ENCODE peak calls at places on chromosomes 12 and 14, in nine cellular contexts. T, C, L, A, B, I, W, R and E are unnamed samples.
A peak's percentile ranks its signal among the peaks of the same experiment; 100 is the strongest.

GRCh38 chr14:72479471-72479931 is 414.4 kb downstream of the DPF3 start:
- DNase-seq in C (no peak), T (peak; percentile 22), A (no peak), I (no peak), B (no peak), R (no peak), L (peak; percentile 11), W (no peak), E (no peak)

GRCh38 chr12:57764662-57765002 is 2.2 kb downstream of the CYP27B1 start:
- DNase-seq in W (peak; percentile 60), T (no peak), L (no peak), C (no peak), R (peak; percentile 25), I (no peak), A (no peak), B (no peak), E (no peak)

GRCh38 chr14:79496701-79497100 is 714.6 kb downstream of the DIO2 start:
- DNase-seq in I (no peak), L (no peak), B (no peak), A (no peak), T (no peak), C (no peak), R (peak; percentile 26), W (no peak), E (no peak)

GRCh38 chr12:90253142-90253541 is 544.5 kb upstream of the ATP2B1 start:
- DNase-seq in R (no peak), T (no peak), B (no peak), C (no peak), I (no peak), A (no peak), L (peak; percentile 21), W (no peak), E (no peak)

GRCh38 chr12:47725091-47725772 is at the start of gene ENDOU:
- DNase-seq in C (no peak), W (no peak), R (no peak), I (no peak), B (no peak), A (no peak), L (no peak), T (no peak), E (no peak)

GRCh38 chr12:7588703-7589329 is 76.9 kb downstream of the APOBEC1 start:
- DNase-seq in A (peak; percentile 27), R (peak; percentile 59), B (peak; percentile 65), C (peak; percentile 73), T (peak; percentile 45), W (peak; percentile 77), I (peak; percentile 76), L (peak; percentile 72), E (peak; percentile 59)

GRCh38 chr12:62849398-62849797 is 85.6 kb downstream of the PPM1H start:
- DNase-seq in C (no peak), A (no peak), R (no peak), B (no peak), W (no peak), L (no peak), T (no peak), I (no peak), E (no peak)

GRCh38 chr14:28323951-28324741 is 442.4 kb upstream of the FOXG1 start:
- DNase-seq in C (no peak), B (no peak), R (peak; percentile 29), I (no peak), W (no peak), A (no peak), T (no peak), L (no peak), E (no peak)

GRCh38 chr12:356276-356988 is 32.7 kb downstream of the KDM5A start:
- DNase-seq in W (no peak), T (no peak), A (peak; percentile 9), R (no peak), L (no peak), I (no peak), B (no peak), C (peak; percentile 67), E (no peak)

GRCh38 chr12:91432079-91432478 is 249.5 kb upstream of the DCN start:
- DNase-seq in C (no peak), B (no peak), A (no peak), T (peak; percentile 60), I (no peak), W (peak; percentile 54), R (no peak), L (no peak), E (no peak)

GRCh38 chr14:35949933-35950332 is 123.8 kb downstream of the BRMS1L start:
- DNase-seq in I (no peak), A (no peak), W (peak; percentile 44), L (no peak), T (peak; percentile 62), B (peak; percentile 31), R (peak; percentile 61), C (no peak), E (no peak)

GRCh38 chr14:35940291-35940690 is 114.2 kb downstream of the BRMS1L start:
- DNase-seq in T (no peak), C (peak; percentile 9), L (peak; percentile 80), W (no peak), B (no peak), R (no peak), A (no peak), I (no peak), E (no peak)

GRCh38 chr14:35944847-35945246 is 118.7 kb downstream of the BRMS1L start:
- DNase-seq in B (peak; percentile 20), C (no peak), R (peak; percentile 64), A (peak; percentile 17), L (peak; percentile 12), T (peak; percentile 43), W (peak; percentile 81), I (peak; percentile 64), E (peak; percentile 49)
- TF ChIP-seq EZH2phosphoT487 in B (no peak), C (no peak), R (no peak), A (no peak), L (no peak), T (no peak), W (no peak), I (no peak), E (no peak)

GRCh38 chr14:82009993-82010392 is 476.3 kb upstream of the SEL1L start:
- DNase-seq in T (no peak), L (no peak), A (no peak), B (peak; percentile 16), R (no peak), C (no peak), I (no peak), W (no peak), E (no peak)

GRCh38 chr14:82009076-82009475 is 475.4 kb upstream of the SEL1L start:
- DNase-seq in T (peak; percentile 32), A (peak; percentile 7), L (no peak), W (peak; percentile 67), I (no peak), C (no peak), R (no peak), B (peak; percentile 12), E (peak; percentile 1)

GRCh38 chr14:82011460-82011859 is 477.8 kb upstream of the SEL1L start:
- DNase-seq in C (no peak), A (no peak), W (no peak), R (no peak), T (no peak), L (no peak), B (no peak), I (no peak), E (no peak)
- TF ChIP-seq EZH2phosphoT487 in C (no peak), A (no peak), W (no peak), R (no peak), T (no peak), L (no peak), B (no peak), I (no peak), E (no peak)

DNA sequence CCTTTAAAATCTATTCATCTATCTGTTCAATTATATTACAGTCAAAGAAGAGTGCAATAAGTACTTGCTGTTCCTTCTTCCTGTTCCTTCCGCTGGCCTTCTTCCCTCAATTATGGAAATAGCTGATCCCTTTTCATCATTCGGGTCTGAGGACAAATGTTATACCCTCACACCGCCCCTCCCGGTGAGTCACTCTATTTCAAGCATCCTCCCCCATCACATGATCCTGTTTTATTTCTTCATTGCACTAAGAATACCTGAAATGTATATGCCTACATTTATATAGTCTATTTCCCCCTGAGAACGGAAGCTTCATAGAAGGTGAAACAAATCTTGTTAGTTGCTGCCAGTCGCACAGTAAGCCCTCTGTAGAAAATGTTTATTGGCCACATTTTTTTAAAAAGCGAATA is 2.5 kb downstream of the SLC38A1 start:
- DNase-seq in W (peak; percentile 58), T (peak; percentile 36), L (peak; percentile 18), B (peak; percentile 57), I (no peak), R (peak; percentile 77), A (peak; percentile 41), C (peak; percentile 46), E (peak; percentile 42)
- TF ChIP-seq EZH2phosphoT487 in W (no peak), T (no peak), L (no peak), B (no peak), I (no peak), R (no peak), A (no peak), C (no peak), E (no peak)

GRCh38 chr14:68658029-68658509 is 134.8 kb downstream of the ZFP36L1 start:
- DNase-seq in I (no peak), W (no peak), A (no peak), R (no peak), L (no peak), T (no peak), C (no peak), B (no peak), E (no peak)

GRCh38 chr14:68661226-68662225 is 131.3 kb downstream of the ZFP36L1 start:
- DNase-seq in T (no peak), L (no peak), A (no peak), W (no peak), R (no peak), I (no peak), B (no peak), C (no peak), E (no peak)

GRCh38 chr14:68657300-68658028 is 135.4 kb downstream of the ZFP36L1 start:
- DNase-seq in R (no peak), B (no peak), C (no peak), L (no peak), T (no peak), A (no peak), W (no peak), I (no peak), E (no peak)

GRCh38 chr14:68660495-68660894 is 132.4 kb downstream of the ZFP36L1 start:
- DNase-seq in B (no peak), W (no peak), C (no peak), L (no peak), I (no peak), R (no peak), A (no peak), T (no peak), E (no peak)

DNA sequence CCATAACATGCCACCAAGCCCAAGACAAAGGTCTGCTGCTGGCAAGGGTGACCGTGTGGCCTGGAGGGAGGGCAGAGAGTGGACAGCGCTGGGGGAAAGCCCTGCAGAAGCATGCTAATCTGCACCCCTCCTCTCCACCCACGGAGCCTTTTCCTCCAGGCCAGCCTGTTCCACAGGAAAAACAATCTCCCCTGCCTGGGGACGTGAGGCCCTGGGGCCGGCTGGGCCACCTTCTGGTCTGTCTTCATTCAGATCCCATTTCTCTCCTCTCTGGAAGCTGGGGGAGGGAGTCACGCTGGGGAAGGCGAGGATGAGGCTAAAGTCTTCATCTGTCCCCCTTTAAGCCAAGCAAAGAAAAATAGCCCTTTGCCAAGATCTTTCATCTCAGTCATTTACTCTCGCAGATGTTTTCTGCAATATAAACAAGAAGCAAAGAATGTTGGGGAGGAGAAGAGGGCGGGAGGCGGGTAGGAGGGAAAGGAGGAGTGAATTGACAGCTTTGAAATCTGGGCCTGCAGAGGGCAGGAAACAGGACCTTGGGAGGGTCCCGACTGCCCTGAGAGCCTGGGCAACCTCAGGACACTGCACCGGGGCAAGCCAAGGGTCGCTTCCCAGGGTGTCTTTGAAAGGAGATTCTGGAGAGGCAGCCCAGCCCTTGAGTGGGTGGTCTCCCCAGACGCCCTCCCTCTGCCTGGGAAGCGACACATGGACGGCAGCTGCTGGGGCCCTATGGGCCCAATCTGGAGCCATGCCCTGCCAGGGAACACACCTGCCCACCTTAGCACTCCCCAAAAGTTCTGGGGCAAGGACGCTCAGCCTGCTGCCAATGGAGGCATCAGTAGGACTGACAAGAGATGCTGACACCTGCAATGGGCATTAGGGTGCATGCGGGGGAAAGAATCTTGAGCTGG is 133.6 kb downstream of the ZFP36L1 start:
- DNase-seq in A (no peak), R (no peak), B (no peak), T (no peak), C (peak; percentile 12), W (no peak), L (no peak), I (no peak), E (no peak)
- TF ChIP-seq EZH2phosphoT487 in A (no peak), R (no peak), B (no peak), T (no peak), C (no peak), W (no peak), L (no peak), I (no peak), E (no peak)